ENCODE peak calls at places on chromosomes 2 and 18, in ten cellular contexts. H, G, B, F, T, J, P, W, Y and K are unnamed samples.

GRCh38 chr2:238777369-238778067 is 70.4 kb upstream of the TWIST2 start:
- DNase-seq in H (no peak), G (no peak), B (no peak), F (no peak), T (no peak), J (no peak), P (peak; percentile 27), W (no peak), Y (no peak), K (no peak)

GRCh38 chr2:105242286-105242993 is 897 bp downstream of the GPR45 start:
- DNase-seq in H (no peak), G (no peak), B (no peak), F (no peak), T (no peak), J (no peak), P (no peak), W (no peak), Y (no peak), K (no peak)

GRCh38 chr2:88372042-88372441 is 80.5 kb downstream of the FOXI3 start:
- DNase-seq in H (no peak), G (no peak), B (no peak), F (no peak), T (no peak), J (no peak), P (no peak), W (no peak), Y (no peak), K (no peak)

GRCh38 chr2:240917684-240918257 is 11.6 kb downstream of the CROCC2 start:
- DNase-seq in H (peak; percentile 61), G (peak; percentile 8), B (peak; percentile 44), F (no peak), T (peak; percentile 45), J (no peak), P (no peak), W (peak; percentile 57), Y (no peak), K (no peak)

GRCh38 chr2:122236152-122236892 is 480.9 kb downstream of the TSN start:
- DNase-seq in H (no peak), G (no peak), B (no peak), F (peak; percentile 54), T (no peak), J (no peak), P (no peak), W (no peak), Y (no peak), K (no peak)

GRCh38 chr18:70276416-70277145 is 12.3 kb upstream of the SOCS6 start:
- DNase-seq in H (no peak), G (no peak), B (no peak), F (no peak), T (no peak), J (no peak), P (no peak), W (no peak), Y (no peak), K (no peak)

GRCh38 chr2:15242936-15243461 is 318.1 kb downstream of the NBAS start:
- DNase-seq in H (no peak), G (no peak), B (no peak), F (no peak), T (no peak), J (no peak), P (no peak), W (no peak), Y (peak; percentile 18), K (no peak)

GRCh38 chr2:206193643-206194382 is 34.1 kb downstream of the EEF1B2 start:
- DNase-seq in H (no peak), G (no peak), B (no peak), F (no peak), T (no peak), J (no peak), P (no peak), W (no peak), Y (no peak), K (no peak)

GRCh38 chr2:27250652-27251379 is 12.0 kb downstream of the SLC30A3 start:
- DNase-seq in H (no peak), G (no peak), B (no peak), F (no peak), T (peak; percentile 55), J (no peak), P (no peak), W (no peak), Y (no peak), K (no peak)

GRCh38 chr2:141271346-141271745 is 859.5 kb downstream of the LRP1B start:
- DNase-seq in H (no peak), G (no peak), B (no peak), F (no peak), T (no peak), J (no peak), P (no peak), W (no peak), Y (no peak), K (no peak)

GRCh38 chr2:9240745-9241144 is 34.1 kb downstream of the ASAP2 start:
- DNase-seq in H (no peak), G (no peak), B (no peak), F (no peak), T (no peak), J (no peak), P (no peak), W (no peak), Y (peak; percentile 30), K (no peak)

GRCh38 chr2:43818761-43819160 is 19.9 kb downstream of the ABCG5 start:
- DNase-seq in H (no peak), G (peak; percentile 77), B (no peak), F (no peak), T (no peak), J (peak; percentile 27), P (no peak), W (no peak), Y (peak; percentile 55), K (peak; percentile 66)

GRCh38 chr2:61714210-61714609 is 139.7 kb downstream of the FAM161A start:
- DNase-seq in H (no peak), G (no peak), B (no peak), F (no peak), T (no peak), J (no peak), P (no peak), W (no peak), Y (no peak), K (no peak)

GRCh38 chr2:23542390-23542789 is 157.4 kb downstream of the KLHL29 start:
- DNase-seq in H (no peak), G (no peak), B (no peak), F (no peak), T (no peak), J (no peak), P (no peak), W (no peak), Y (no peak), K (no peak)

GRCh38 chr18:7954229-7954628 is 387.1 kb downstream of the PTPRM start:
- DNase-seq in H (no peak), G (no peak), B (no peak), F (no peak), T (no peak), J (no peak), P (no peak), W (no peak), Y (no peak), K (no peak)

GRCh38 chr18:457533-457932 is 43.0 kb downstream of the COLEC12 start:
- DNase-seq in H (no peak), G (no peak), B (no peak), F (no peak), T (no peak), J (peak; percentile 56), P (no peak), W (no peak), Y (no peak), K (no peak)

GRCh38 chr2:61759718-61760117 is 94.1 kb downstream of the FAM161A start:
- DNase-seq in H (no peak), G (no peak), B (no peak), F (peak; percentile 39), T (no peak), J (no peak), P (no peak), W (no peak), Y (no peak), K (no peak)

GRCh38 chr2:174120346-174120745 is 128.0 kb downstream of the OLA1 start:
- DNase-seq in H (no peak), G (no peak), B (no peak), F (peak; percentile 7), T (no peak), J (no peak), P (no peak), W (no peak), Y (peak; percentile 8), K (no peak)

GRCh38 chr2:222903234-222904220 is 42.7 kb downstream of the ACSL3 start:
- DNase-seq in H (no peak), G (peak; percentile 30), B (no peak), F (peak; percentile 52), T (no peak), J (peak; percentile 41), P (no peak), W (no peak), Y (peak; percentile 50), K (peak; percentile 45)

GRCh38 chr2:161029321-161029720 is 130.9 kb upstream of the TANK start:
- DNase-seq in H (no peak), G (no peak), B (no peak), F (no peak), T (no peak), J (no peak), P (no peak), W (no peak), Y (no peak), K (no peak)
- TF ChIP-seq POLR2A in H (no peak), G (no peak), B (no peak), F (no peak), T (no peak), J (no peak), P (no peak), W (no peak), Y (no peak), K (no peak)

DNA sequence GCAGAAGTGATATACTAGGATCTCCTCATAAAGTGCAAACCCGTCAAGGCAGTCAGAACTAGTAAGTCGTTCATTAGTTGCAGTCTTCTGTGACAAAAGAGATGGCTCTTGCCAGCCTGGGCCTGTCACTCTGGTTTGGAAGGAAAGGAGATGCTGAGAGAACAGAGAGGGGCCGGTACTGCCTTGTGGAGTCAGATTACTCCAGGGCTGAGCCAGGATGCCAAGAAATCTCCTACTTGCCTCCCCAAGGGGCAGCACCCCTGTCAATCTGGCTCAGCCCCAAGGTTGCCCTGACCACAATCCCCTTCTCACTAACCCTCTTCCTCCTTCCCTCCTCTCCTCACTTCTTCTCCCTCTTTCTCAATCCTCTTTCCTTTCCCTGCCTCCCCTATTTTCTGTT is 62.9 kb upstream of the ASPRV1 start:
- DNase-seq in H (no peak), G (no peak), B (no peak), F (no peak), T (peak; percentile 56), J (no peak), P (no peak), W (no peak), Y (no peak), K (no peak)
- TF ChIP-seq EP300 in H (no peak), G (no peak), B (no peak), F (no peak), T (no peak), J (no peak), P (no peak), W (no peak), Y (no peak), K (no peak)

GRCh38 chr2:69177785-69178636 is 165.0 kb downstream of the ANTXR1 start:
- DNase-seq in H (peak; percentile 97), G (peak; percentile 80), B (peak; percentile 89), F (peak; percentile 65), T (peak; percentile 98), J (peak; percentile 85), P (no peak), W (peak; percentile 97), Y (peak; percentile 87), K (peak; percentile 78)
- TF ChIP-seq POLR2A in H (no peak), G (peak; percentile 23), B (peak; percentile 55), F (no peak), T (peak; percentile 90), J (peak; percentile 46), P (no peak), W (no peak), Y (peak; percentile 80), K (no peak)

GRCh38 chr2:226155476-226155875 is 644.1 kb downstream of the IRS1 start:
- DNase-seq in H (no peak), G (no peak), B (no peak), F (no peak), T (no peak), J (no peak), P (no peak), W (no peak), Y (no peak), K (no peak)
- TF ChIP-seq EP300 in H (no peak), G (no peak), B (no peak), F (no peak), T (no peak), J (no peak), P (no peak), W (no peak), Y (no peak), K (no peak)